ENCODE peak calls at places on chromosomes 13 and 19, in seven cellular contexts. One of them, this sample, is unnamed.

GRCh38 chr19:10751109-10751972 is 33.5 kb downstream of the DNM2 start:
- DNase-seq in heart right ventricle: no peak
- DNase-seq in NCI-H345: no peak
- DNase-seq in iris pigment epithelial cell: peak
- DNase-seq in stimulated activated naive CD4-positive, alpha-beta T cell: no peak
- DNase-seq in T-helper 2 cell: no peak
- DNase-seq in upper lobe of left lung: peak
- DNase-seq in this sample: no peak

GRCh38 chr13:108915095-108915633 is 285.8 kb downstream of the MYO16 start:
- DNase-seq in heart right ventricle: no peak
- DNase-seq in NCI-H345: peak
- DNase-seq in iris pigment epithelial cell: peak
- DNase-seq in stimulated activated naive CD4-positive, alpha-beta T cell: no peak
- DNase-seq in T-helper 2 cell: no peak
- DNase-seq in upper lobe of left lung: no peak
- DNase-seq in this sample: no peak

GRCh38 chr13:88074794-88075509 is 403.8 kb downstream of the SLITRK5 start:
- DNase-seq in heart right ventricle: no peak
- DNase-seq in NCI-H345: no peak
- DNase-seq in iris pigment epithelial cell: peak
- DNase-seq in stimulated activated naive CD4-positive, alpha-beta T cell: no peak
- DNase-seq in T-helper 2 cell: no peak
- DNase-seq in upper lobe of left lung: no peak
- DNase-seq in this sample: no peak

GRCh38 chr19:15869109-15869555 is 28.7 kb downstream of the CYP4F2 start:
- DNase-seq in heart right ventricle: peak
- DNase-seq in NCI-H345: no peak
- DNase-seq in iris pigment epithelial cell: peak
- DNase-seq in stimulated activated naive CD4-positive, alpha-beta T cell: no peak
- DNase-seq in T-helper 2 cell: peak
- DNase-seq in upper lobe of left lung: no peak
- DNase-seq in this sample: peak

GRCh38 chr19:3565177-3565576 is 7.6 kb upstream of the HMG20B start:
- DNase-seq in heart right ventricle: no peak
- DNase-seq in NCI-H345: no peak
- DNase-seq in iris pigment epithelial cell: peak
- DNase-seq in stimulated activated naive CD4-positive, alpha-beta T cell: no peak
- DNase-seq in T-helper 2 cell: no peak
- DNase-seq in upper lobe of left lung: no peak
- DNase-seq in this sample: no peak

GRCh38 chr19:48841047-48841446 is 4.8 kb upstream of the HSD17B14 start:
- DNase-seq in heart right ventricle: no peak
- DNase-seq in NCI-H345: no peak
- DNase-seq in iris pigment epithelial cell: no peak
- DNase-seq in stimulated activated naive CD4-positive, alpha-beta T cell: no peak
- DNase-seq in T-helper 2 cell: no peak
- DNase-seq in upper lobe of left lung: peak
- DNase-seq in this sample: no peak

GRCh38 chr13:25778302-25778701 is 273.5 kb downstream of the SHISA2 start:
- DNase-seq in heart right ventricle: no peak
- DNase-seq in NCI-H345: no peak
- DNase-seq in iris pigment epithelial cell: no peak
- DNase-seq in stimulated activated naive CD4-positive, alpha-beta T cell: no peak
- DNase-seq in T-helper 2 cell: no peak
- DNase-seq in upper lobe of left lung: no peak
- DNase-seq in this sample: no peak

GRCh38 chr19:2853015-2853606 is 11.8 kb downstream of the ZNF555 start:
- DNase-seq in heart right ventricle: no peak
- DNase-seq in NCI-H345: no peak
- DNase-seq in iris pigment epithelial cell: no peak
- DNase-seq in stimulated activated naive CD4-positive, alpha-beta T cell: no peak
- DNase-seq in T-helper 2 cell: no peak
- DNase-seq in upper lobe of left lung: no peak
- DNase-seq in this sample: no peak

GRCh38 chr19:48795855-48796142 is 15.0 kb downstream of the BCAT2 start:
- DNase-seq in heart right ventricle: peak
- DNase-seq in NCI-H345: no peak
- DNase-seq in iris pigment epithelial cell: no peak
- DNase-seq in stimulated activated naive CD4-positive, alpha-beta T cell: no peak
- DNase-seq in T-helper 2 cell: no peak
- DNase-seq in upper lobe of left lung: no peak
- DNase-seq in this sample: no peak

GRCh38 chr13:110182461-110182860 is 124.5 kb downstream of the COL4A1 start:
- DNase-seq in heart right ventricle: no peak
- DNase-seq in NCI-H345: no peak
- DNase-seq in iris pigment epithelial cell: no peak
- DNase-seq in stimulated activated naive CD4-positive, alpha-beta T cell: no peak
- DNase-seq in T-helper 2 cell: no peak
- DNase-seq in upper lobe of left lung: no peak
- DNase-seq in this sample: no peak

GRCh38 chr13:72570019-72570418 is 157.4 kb downstream of the MZT1 start:
- DNase-seq in heart right ventricle: no peak
- DNase-seq in NCI-H345: no peak
- DNase-seq in iris pigment epithelial cell: no peak
- DNase-seq in stimulated activated naive CD4-positive, alpha-beta T cell: no peak
- DNase-seq in T-helper 2 cell: no peak
- DNase-seq in upper lobe of left lung: no peak
- DNase-seq in this sample: no peak

GRCh38 chr19:17136617-17137016 is 61.0 kb downstream of the MYO9B start:
- DNase-seq in heart right ventricle: no peak
- DNase-seq in NCI-H345: no peak
- DNase-seq in iris pigment epithelial cell: no peak
- DNase-seq in stimulated activated naive CD4-positive, alpha-beta T cell: no peak
- DNase-seq in T-helper 2 cell: no peak
- DNase-seq in upper lobe of left lung: no peak
- DNase-seq in this sample: no peak

GRCh38 chr19:55231391-55232283 is 3.1 kb upstream of the TMEM86B start:
- DNase-seq in heart right ventricle: no peak
- DNase-seq in NCI-H345: no peak
- DNase-seq in iris pigment epithelial cell: no peak
- DNase-seq in stimulated activated naive CD4-positive, alpha-beta T cell: no peak
- DNase-seq in T-helper 2 cell: no peak
- DNase-seq in upper lobe of left lung: peak
- DNase-seq in this sample: no peak

GRCh38 chr13:102873653-102874052 is 27.8 kb downstream of the ERCC5 start:
- DNase-seq in heart right ventricle: no peak
- DNase-seq in NCI-H345: no peak
- DNase-seq in iris pigment epithelial cell: peak
- DNase-seq in stimulated activated naive CD4-positive, alpha-beta T cell: no peak
- DNase-seq in T-helper 2 cell: no peak
- DNase-seq in upper lobe of left lung: no peak
- DNase-seq in this sample: no peak

GRCh38 chr13:40662866-40663265 is 3.6 kb downstream of the FOXO1 start:
- DNase-seq in heart right ventricle: no peak
- DNase-seq in NCI-H345: no peak
- DNase-seq in iris pigment epithelial cell: no peak
- DNase-seq in stimulated activated naive CD4-positive, alpha-beta T cell: no peak
- DNase-seq in T-helper 2 cell: no peak
- DNase-seq in upper lobe of left lung: no peak
- DNase-seq in this sample: no peak

GRCh38 chr13:68988176-68988575 is 1119.5 kb upstream of the ATXN8OS start:
- DNase-seq in heart right ventricle: no peak
- DNase-seq in NCI-H345: no peak
- DNase-seq in iris pigment epithelial cell: no peak
- DNase-seq in stimulated activated naive CD4-positive, alpha-beta T cell: no peak
- DNase-seq in T-helper 2 cell: no peak
- DNase-seq in upper lobe of left lung: peak
- DNase-seq in this sample: no peak

GRCh38 chr13:65725001-65725400 is 1505.1 kb downstream of the PCDH9 start:
- DNase-seq in heart right ventricle: no peak
- DNase-seq in NCI-H345: no peak
- DNase-seq in iris pigment epithelial cell: peak
- DNase-seq in stimulated activated naive CD4-positive, alpha-beta T cell: no peak
- DNase-seq in T-helper 2 cell: no peak
- DNase-seq in upper lobe of left lung: no peak
- DNase-seq in this sample: no peak

GRCh38 chr13:109684836-109685602 is 101.4 kb downstream of the IRS2 start:
- DNase-seq in heart right ventricle: peak
- DNase-seq in NCI-H345: peak
- DNase-seq in iris pigment epithelial cell: no peak
- DNase-seq in stimulated activated naive CD4-positive, alpha-beta T cell: no peak
- DNase-seq in T-helper 2 cell: no peak
- DNase-seq in upper lobe of left lung: no peak
- DNase-seq in this sample: no peak

GRCh38 chr19:34259367-34259865 is 5.1 kb downstream of the GARRE1 start:
- DNase-seq in heart right ventricle: no peak
- DNase-seq in NCI-H345: peak
- DNase-seq in iris pigment epithelial cell: peak
- DNase-seq in stimulated activated naive CD4-positive, alpha-beta T cell: no peak
- DNase-seq in T-helper 2 cell: no peak
- DNase-seq in upper lobe of left lung: no peak
- DNase-seq in this sample: no peak

GRCh38 chr13:80299046-80299445 is 41.9 kb downstream of the SPRY2 start:
- DNase-seq in heart right ventricle: no peak
- DNase-seq in NCI-H345: no peak
- DNase-seq in iris pigment epithelial cell: no peak
- DNase-seq in stimulated activated naive CD4-positive, alpha-beta T cell: no peak
- DNase-seq in T-helper 2 cell: no peak
- DNase-seq in upper lobe of left lung: no peak
- DNase-seq in this sample: no peak

GRCh38 chr13:40496035-40496810 is 170.2 kb downstream of the FOXO1 start:
- DNase-seq in heart right ventricle: no peak
- DNase-seq in NCI-H345: no peak
- DNase-seq in iris pigment epithelial cell: no peak
- DNase-seq in stimulated activated naive CD4-positive, alpha-beta T cell: no peak
- DNase-seq in T-helper 2 cell: no peak
- DNase-seq in upper lobe of left lung: no peak
- DNase-seq in this sample: no peak

GRCh38 chr13:36712785-36713184 is 39.0 kb downstream of the SERTM1 start:
- DNase-seq in heart right ventricle: no peak
- DNase-seq in NCI-H345: no peak
- DNase-seq in iris pigment epithelial cell: peak
- DNase-seq in stimulated activated naive CD4-positive, alpha-beta T cell: no peak
- DNase-seq in T-helper 2 cell: no peak
- DNase-seq in upper lobe of left lung: no peak
- DNase-seq in this sample: no peak

GRCh38 chr19:1410136-1410786 is 2.9 kb downstream of the DAZAP1 start:
- DNase-seq in heart right ventricle: no peak
- DNase-seq in NCI-H345: no peak
- DNase-seq in iris pigment epithelial cell: peak
- DNase-seq in stimulated activated naive CD4-positive, alpha-beta T cell: no peak
- DNase-seq in T-helper 2 cell: no peak
- DNase-seq in upper lobe of left lung: peak
- DNase-seq in this sample: no peak

GRCh38 chr19:3335431-3336350 is 30.7 kb upstream of the NFIC start:
- DNase-seq in heart right ventricle: peak
- DNase-seq in NCI-H345: no peak
- DNase-seq in iris pigment epithelial cell: peak
- DNase-seq in stimulated activated naive CD4-positive, alpha-beta T cell: no peak
- DNase-seq in T-helper 2 cell: no peak
- DNase-seq in upper lobe of left lung: no peak
- DNase-seq in this sample: no peak

GRCh38 chr19:2050349-2050990 is 574 bp downstream of the MKNK2 start:
- DNase-seq in heart right ventricle: no peak
- DNase-seq in NCI-H345: no peak
- DNase-seq in iris pigment epithelial cell: no peak
- DNase-seq in stimulated activated naive CD4-positive, alpha-beta T cell: peak
- DNase-seq in T-helper 2 cell: no peak
- DNase-seq in upper lobe of left lung: peak
- DNase-seq in this sample: no peak

GRCh38 chr13:96003304-96003703 is 49.9 kb downstream of the UGGT2 start:
- DNase-seq in heart right ventricle: no peak
- DNase-seq in NCI-H345: no peak
- DNase-seq in iris pigment epithelial cell: peak
- DNase-seq in stimulated activated naive CD4-positive, alpha-beta T cell: no peak
- DNase-seq in T-helper 2 cell: no peak
- DNase-seq in upper lobe of left lung: no peak
- DNase-seq in this sample: no peak

GRCh38 chr13:67390462-67391093 is 160.4 kb upstream of the PCDH9 start:
- DNase-seq in heart right ventricle: no peak
- DNase-seq in NCI-H345: no peak
- DNase-seq in iris pigment epithelial cell: peak
- DNase-seq in stimulated activated naive CD4-positive, alpha-beta T cell: no peak
- DNase-seq in T-helper 2 cell: no peak
- DNase-seq in upper lobe of left lung: no peak
- DNase-seq in this sample: no peak

GRCh38 chr19:16161848-16162247 is 11.5 kb downstream of the CIB3 start:
- DNase-seq in heart right ventricle: no peak
- DNase-seq in NCI-H345: no peak
- DNase-seq in iris pigment epithelial cell: peak
- DNase-seq in stimulated activated naive CD4-positive, alpha-beta T cell: no peak
- DNase-seq in T-helper 2 cell: no peak
- DNase-seq in upper lobe of left lung: no peak
- DNase-seq in this sample: no peak

GRCh38 chr13:48004201-48004600 is 3.1 kb upstream of the SUCLA2 start:
- DNase-seq in heart right ventricle: no peak
- DNase-seq in NCI-H345: no peak
- DNase-seq in iris pigment epithelial cell: no peak
- DNase-seq in stimulated activated naive CD4-positive, alpha-beta T cell: no peak
- DNase-seq in T-helper 2 cell: no peak
- DNase-seq in upper lobe of left lung: no peak
- DNase-seq in this sample: no peak

GRCh38 chr19:46466536-46467199 is 4.7 kb downstream of the PNMA8A start:
- DNase-seq in heart right ventricle: no peak
- DNase-seq in NCI-H345: no peak
- DNase-seq in iris pigment epithelial cell: peak
- DNase-seq in stimulated activated naive CD4-positive, alpha-beta T cell: no peak
- DNase-seq in T-helper 2 cell: no peak
- DNase-seq in upper lobe of left lung: no peak
- DNase-seq in this sample: no peak

GRCh38 chr19:45187421-45188100 is 9.0 kb downstream of the BLOC1S3 start:
- DNase-seq in heart right ventricle: no peak
- DNase-seq in NCI-H345: peak
- DNase-seq in iris pigment epithelial cell: no peak
- DNase-seq in stimulated activated naive CD4-positive, alpha-beta T cell: no peak
- DNase-seq in T-helper 2 cell: peak
- DNase-seq in upper lobe of left lung: no peak
- DNase-seq in this sample: no peak

GRCh38 chr13:28817204-28817603 is 2.9 kb upstream of the MTUS2 start:
- DNase-seq in heart right ventricle: no peak
- DNase-seq in NCI-H345: no peak
- DNase-seq in iris pigment epithelial cell: no peak
- DNase-seq in stimulated activated naive CD4-positive, alpha-beta T cell: no peak
- DNase-seq in T-helper 2 cell: no peak
- DNase-seq in upper lobe of left lung: no peak
- DNase-seq in this sample: no peak

GRCh38 chr13:50127017-50127725 is 111.9 kb downstream of the KCNRG start:
- DNase-seq in heart right ventricle: peak
- DNase-seq in NCI-H345: no peak
- DNase-seq in iris pigment epithelial cell: peak
- DNase-seq in stimulated activated naive CD4-positive, alpha-beta T cell: peak
- DNase-seq in T-helper 2 cell: peak
- DNase-seq in upper lobe of left lung: peak
- DNase-seq in this sample: peak

GRCh38 chr13:80376554-80376953 is 35.6 kb upstream of the SPRY2 start:
- DNase-seq in heart right ventricle: no peak
- DNase-seq in NCI-H345: no peak
- DNase-seq in iris pigment epithelial cell: no peak
- DNase-seq in stimulated activated naive CD4-positive, alpha-beta T cell: no peak
- DNase-seq in T-helper 2 cell: no peak
- DNase-seq in upper lobe of left lung: no peak
- DNase-seq in this sample: no peak

GRCh38 chr13:75761373-75761772 is 125.2 kb downstream of the LMO7 start:
- DNase-seq in heart right ventricle: no peak
- DNase-seq in NCI-H345: no peak
- DNase-seq in iris pigment epithelial cell: no peak
- DNase-seq in stimulated activated naive CD4-positive, alpha-beta T cell: no peak
- DNase-seq in T-helper 2 cell: no peak
- DNase-seq in upper lobe of left lung: no peak
- DNase-seq in this sample: no peak

GRCh38 chr19:47028372-47028672 is 8.7 kb downstream of the NPAS1 start:
- DNase-seq in heart right ventricle: no peak
- DNase-seq in NCI-H345: no peak
- DNase-seq in iris pigment epithelial cell: no peak
- DNase-seq in stimulated activated naive CD4-positive, alpha-beta T cell: no peak
- DNase-seq in T-helper 2 cell: no peak
- DNase-seq in upper lobe of left lung: no peak
- DNase-seq in this sample: no peak

GRCh38 chr19:49896863-49897621 is at the start of gene IL4I1:
- DNase-seq in heart right ventricle: no peak
- DNase-seq in NCI-H345: no peak
- DNase-seq in iris pigment epithelial cell: no peak
- DNase-seq in stimulated activated naive CD4-positive, alpha-beta T cell: no peak
- DNase-seq in T-helper 2 cell: peak
- DNase-seq in upper lobe of left lung: no peak
- DNase-seq in this sample: peak

GRCh38 chr19:39390460-39390758 is 497 bp downstream of the PAF1 start:
- DNase-seq in heart right ventricle: peak
- DNase-seq in NCI-H345: no peak
- DNase-seq in iris pigment epithelial cell: peak
- DNase-seq in stimulated activated naive CD4-positive, alpha-beta T cell: no peak
- DNase-seq in T-helper 2 cell: no peak
- DNase-seq in upper lobe of left lung: no peak
- DNase-seq in this sample: no peak

This sample was measured in CD4-positive, alpha-beta memory T cell.